ENCODE peak calls at places on chromosomes 12 and 14, in five cellular contexts. M, B, Q, N and T are unnamed samples.

GRCh38 chr14:48616941-48617340 is 941.5 kb upstream of the MDGA2 start:
- DNase-seq in M (no peak), N (no peak), Q (no peak), B (peak; percentile 2), T (no peak)

GRCh38 chr12:84757978-84758377 is 154.6 kb downstream of the SLC6A15 start:
- DNase-seq in Q (peak; percentile 50), N (peak; percentile 90), M (no peak), B (no peak), T (no peak)

GRCh38 chr14:83873626-83874025 is 1656.3 kb upstream of the FLRT2 start:
- DNase-seq in N (no peak), M (no peak), Q (peak; percentile 15), B (no peak), T (no peak)

GRCh38 chr12:630656-631632 is 32.3 kb downstream of the NINJ2 start:
- DNase-seq in N (no peak), B (no peak), Q (no peak), M (no peak), T (peak; percentile 98)

GRCh38 chr14:76584271-76584702 is 177.0 kb upstream of the VASH1 start:
- DNase-seq in N (no peak), M (no peak), B (no peak), Q (no peak), T (no peak)

GRCh38 chr14:103739793-103740501 is 24.3 kb downstream of the ZFYVE21 start:
- DNase-seq in Q (no peak), N (no peak), M (no peak), B (no peak), T (no peak)

GRCh38 chr12:54251667-54252284 is 28.1 kb downstream of the CBX5 start:
- DNase-seq in N (peak; percentile 79), Q (peak; percentile 60), M (peak; percentile 37), B (no peak), T (no peak)

GRCh38 chr12:1836241-1836803 is 16.0 kb downstream of the LRTM2 start:
- DNase-seq in Q (no peak), M (no peak), N (no peak), B (no peak), T (no peak)

GRCh38 chr14:98878278-98878677 is 393.7 kb downstream of the BCL11B start:
- DNase-seq in Q (no peak), B (no peak), N (no peak), M (no peak), T (no peak)

GRCh38 chr12:10884086-10884725 is at the start of gene PRH1:
- DNase-seq in M (no peak), B (no peak), Q (no peak), N (no peak), T (no peak)

GRCh38 chr14:52780893-52781292 is 10.5 kb downstream of the GNPNAT1 start:
- DNase-seq in Q (no peak), N (no peak), M (no peak), B (no peak), T (no peak)

GRCh38 chr14:102499401-102500189 is 10.0 kb downstream of the ANKRD9 start:
- DNase-seq in N (no peak), M (no peak), B (no peak), Q (no peak), T (no peak)

GRCh38 chr14:54929556-54929955 is 26.9 kb upstream of the GCH1 start:
- DNase-seq in Q (no peak), N (no peak), B (no peak), M (no peak), T (no peak)

GRCh38 chr14:90426663-90427062 is 29.8 kb downstream of the CALM1 start:
- DNase-seq in N (peak; percentile 20), Q (no peak), B (no peak), M (no peak), T (no peak)

GRCh38 chr14:22535126-22535525 is 53.9 kb downstream of the DAD1 start:
- DNase-seq in Q (no peak), B (no peak), N (no peak), M (no peak), T (no peak)

GRCh38 chr12:14239350-14239934 is 126.0 kb upstream of the ATF7IP start:
- DNase-seq in N (peak; percentile 53), M (no peak), B (no peak), Q (no peak), T (no peak)

GRCh38 chr12:19614601-19615442 is 175.5 kb downstream of the AEBP2 start:
- DNase-seq in Q (no peak), B (no peak), M (no peak), N (no peak), T (no peak)

GRCh38 chr14:69288956-69289705 is 29.2 kb downstream of the GALNT16 start:
- DNase-seq in M (no peak), N (peak; percentile 33), B (no peak), Q (no peak), T (no peak)

GRCh38 chr12:120960657-120961056 is 17.7 kb upstream of the HNF1A start:
- DNase-seq in Q (no peak), B (no peak), M (no peak), N (no peak), T (no peak)

GRCh38 chr12:19110541-19110940 is 19.0 kb upstream of the PLEKHA5 start:
- DNase-seq in N (peak; percentile 23), M (no peak), Q (peak; percentile 31), B (no peak), T (no peak)

GRCh38 chr12:75978677-75979076 is 52.9 kb downstream of the PHLDA1 start:
- DNase-seq in N (no peak), B (no peak), M (no peak), Q (no peak), T (no peak)

GRCh38 chr14:100910888-100911664 is 7.6 kb upstream of the RTL1 start:
- DNase-seq in N (no peak), M (no peak), B (no peak), Q (no peak), T (no peak)

GRCh38 chr12:66140726-66141125 is 10.2 kb upstream of the LLPH start:
- DNase-seq in N (peak; percentile 47), M (no peak), B (no peak), Q (no peak), T (no peak)

GRCh38 chr12:116026768-116027550 is 250.5 kb downstream of the MED13L start:
- DNase-seq in N (no peak), B (no peak), Q (no peak), M (no peak), T (no peak)

GRCh38 chr12:88242939-88243338 is 100.8 kb downstream of the TMTC3 start:
- DNase-seq in B (no peak), M (no peak), N (no peak), Q (no peak), T (no peak)

GRCh38 chr14:59190372-59190771 is 1.9 kb downstream of the DAAM1 start:
- DNase-seq in M (no peak), B (peak; percentile 29), N (peak; percentile 55), Q (no peak), T (no peak)

GRCh38 chr14:89004195-89004594 is 179.7 kb downstream of the TTC8 start:
- DNase-seq in B (no peak), N (peak; percentile 72), Q (peak; percentile 78), M (no peak), T (no peak)

GRCh38 chr12:113453330-113453729 is 18.3 kb downstream of the LHX5 start:
- DNase-seq in Q (no peak), N (no peak), M (no peak), B (no peak), T (no peak)

GRCh38 chr12:8698132-8698829 is 490 bp downstream of the RIMKLB start:
- DNase-seq in N (peak; percentile 86), M (no peak), B (peak; percentile 71), Q (peak; percentile 16), T (peak; percentile 87)

GRCh38 chr12:53589915-53590314 is 36.3 kb downstream of the ATF7 start:
- DNase-seq in N (no peak), Q (no peak), B (no peak), M (no peak), T (no peak)

GRCh38 chr14:57209561-57209960 is 59.1 kb downstream of the EXOC5 start:
- DNase-seq in B (no peak), Q (peak; percentile 73), M (no peak), N (peak; percentile 53), T (no peak)

GRCh38 chr12:131116437-131117117 is 162.9 kb downstream of the ADGRD1 start:
- DNase-seq in Q (no peak), M (no peak), N (peak; percentile 75), B (no peak), T (peak; percentile 27)

GRCh38 chr12:71607494-71608330 is 55.9 kb downstream of the ZFC3H1 start:
- DNase-seq in B (no peak), N (no peak), Q (no peak), M (no peak), T (no peak)

GRCh38 chr12:125340791-125341190 is 275.6 kb downstream of the AACS start:
- DNase-seq in B (no peak), N (peak; percentile 75), M (no peak), Q (peak; percentile 52), T (no peak)
- H3K9ac ChIP-seq in B (no peak overlapping the region), N (no peak overlapping the region), M (no peak overlapping the region), Q (no peak overlapping the region), T (no peak overlapping the region)

GRCh38 chr14:26594148-26594547 is 3.7 kb downstream of the NOVA1 start:
- DNase-seq in Q (no peak), B (no peak), M (no peak), N (no peak), T (no peak)
- H3K9ac ChIP-seq in Q (no peak overlapping the region), B (no peak overlapping the region), M (no peak overlapping the region), N (no peak overlapping the region), T (no peak overlapping the region)

GRCh38 chr12:80576641-80577418 is 130.6 kb upstream of the MYF6 start:
- DNase-seq in N (no peak), M (no peak), B (no peak), Q (peak; percentile 52), T (no peak)

GRCh38 chr12:80582431-80582830 is 125.0 kb upstream of the MYF6 start:
- DNase-seq in Q (no peak), N (no peak), M (no peak), B (no peak), T (no peak)

GRCh38 chr12:80580254-80580653 is 127.2 kb upstream of the MYF6 start:
- DNase-seq in M (no peak), N (peak; percentile 93), B (no peak), Q (peak; percentile 97), T (no peak)
- H3K9ac ChIP-seq in M (no peak overlapping the region), N (no peak overlapping the region), B (no peak overlapping the region), Q (no peak overlapping the region), T (no peak overlapping the region)

GRCh38 chr12:26991826-26992225 is 22.4 kb downstream of the TM7SF3 start:
- DNase-seq in N (no peak), M (no peak), B (no peak), Q (no peak), T (no peak)

GRCh38 chr12:26989873-26990272 is 24.3 kb downstream of the TM7SF3 start:
- DNase-seq in B (no peak), N (no peak), Q (no peak), M (no peak), T (no peak)

GRCh38 chr12:27000962-27001361 is 13.2 kb downstream of the TM7SF3 start:
- DNase-seq in Q (no peak), M (no peak), N (no peak), B (no peak), T (no peak)

GRCh38 chr12:26994109-26994508 is 20.1 kb downstream of the TM7SF3 start:
- DNase-seq in N (no peak), Q (no peak), B (no peak), M (no peak), T (no peak)

DNA sequence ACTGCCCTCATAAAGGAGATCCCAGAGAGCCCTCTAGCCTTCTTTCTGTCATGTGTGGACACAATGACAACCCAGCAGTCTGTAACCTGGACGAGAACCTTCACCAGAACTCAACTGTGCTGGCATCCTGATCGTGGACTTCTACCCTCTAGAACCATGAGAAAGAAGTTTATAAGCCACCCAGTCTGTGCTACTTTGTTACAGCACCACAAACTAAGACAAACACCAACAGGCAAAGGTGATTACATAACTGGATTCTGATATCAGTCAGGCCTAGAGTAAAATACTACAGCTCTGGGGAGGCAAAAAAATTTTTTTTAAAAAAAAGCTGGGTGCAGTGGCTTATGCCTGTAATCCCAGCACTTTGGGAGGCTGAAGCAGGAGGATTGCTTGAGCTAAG is 18.5 kb downstream of the TM7SF3 start:
- DNase-seq in N (no peak), B (no peak), M (no peak), Q (no peak), T (no peak)
- H3K9ac ChIP-seq in N (no peak overlapping the region), B (no peak overlapping the region), M (no peak overlapping the region), Q (no peak overlapping the region), T (no peak overlapping the region)